ENCODE peak calls at places on chromosomes 13 and 19, in seven cellular contexts. G is foreskin fibroblast, T is B cell, S is NCI-H146, P is myocyte, N is GM23338, E is fibroblast of lung. K is an unnamed sample.

GRCh38 chr13:110592670-110593069 is 22.7 kb upstream of the NAXD start:
- DNase-seq in T (no peak), E (peak), N (no peak), G (no peak), S (no peak), P (no peak), K (peak)

GRCh38 chr13:26502826-26503225 is 54.7 kb upstream of the WASF3 start:
- DNase-seq in G (peak), E (peak), S (peak), N (peak), T (no peak), P (peak), K (peak)

GRCh38 chr13:79987323-79987722 is 353.6 kb downstream of the SPRY2 start:
- DNase-seq in T (no peak), S (no peak), G (peak), P (no peak), N (no peak), E (no peak), K (peak)

GRCh38 chr19:49468746-49469447 is 5.1 kb upstream of the FLT3LG start:
- DNase-seq in G (peak), T (peak), P (peak), S (no peak), E (peak), N (peak), K (peak)

GRCh38 chr13:19864339-19865309 is 1.2 kb upstream of the ZMYM5 start:
- DNase-seq in T (peak), P (peak), N (peak), G (peak), S (peak), E (peak), K (peak)

GRCh38 chr13:32790731-32791130 is 204.5 kb downstream of the PDS5B start:
- DNase-seq in T (no peak), E (no peak), G (peak), N (peak), S (no peak), P (peak), K (peak)

GRCh38 chr19:2016041-2016807 is 710 bp upstream of the BTBD2 start:
- DNase-seq in G (peak), N (peak), E (peak), P (peak), S (peak), T (peak), K (peak)

GRCh38 chr19:18280247-18281081 is 958 bp downstream of the JUND start:
- DNase-seq in T (peak), S (peak), E (peak), N (peak), P (peak), G (peak), K (peak)

GRCh38 chr13:97934590-97934989 is 18.9 kb upstream of the IPO5 start:
- DNase-seq in N (peak), E (peak), G (no peak), P (no peak), T (no peak), S (peak), K (no peak)

GRCh38 chr19:14916848-14917247 is 24.4 kb upstream of the OR7C2 start:
- DNase-seq in P (no peak), N (peak), S (no peak), E (no peak), T (peak), G (no peak), K (no peak)

GRCh38 chr19:42199440-42200115 is 17.9 kb downstream of the DEDD2 start:
- DNase-seq in T (peak), G (no peak), P (no peak), N (peak), S (no peak), E (no peak), K (no peak)

GRCh38 chr19:5232798-5233505 is 107.7 kb downstream of the PTPRS start:
- DNase-seq in E (no peak), P (no peak), N (no peak), T (no peak), S (no peak), G (no peak), K (no peak)

GRCh38 chr19:57110592-57111328 is 9.0 kb upstream of the USP29 start:
- DNase-seq in N (peak), P (no peak), T (no peak), E (no peak), G (no peak), S (no peak), K (no peak)

GRCh38 chr19:51513968-51514367 is 12.4 kb upstream of the SIGLEC12 start:
- DNase-seq in P (no peak), G (no peak), N (no peak), S (no peak), E (no peak), T (no peak), K (no peak)

GRCh38 chr13:36530050-36530789 is 97.9 kb downstream of the CCNA1 start:
- DNase-seq in S (peak), G (peak), E (peak), P (no peak), N (no peak), T (no peak), K (no peak)

GRCh38 chr13:33642374-33643065 is 175.4 kb upstream of the RFC3 start:
- DNase-seq in P (peak), G (peak), N (no peak), E (peak), T (no peak), S (no peak), K (peak)